ENCODE peak calls at places on chromosomes 12 and 14, in eight cellular contexts. One of them, this sample, is unnamed.

GRCh38 chr12:82176016-82176415 is 182.2 kb downstream of the CCDC59 start:
- DNase-seq in T-helper 1 cell: no peak
- DNase-seq in HEK293T: no peak
- DNase-seq in nephron progenitor cell: no peak
- DNase-seq in T-helper 2 cell: no peak
- DNase-seq in germinal center: no peak
- DNase-seq in HT1080: no peak
- DNase-seq in left cardiac atrium: no peak
- DNase-seq in this sample: no peak

GRCh38 chr14:63745858-63746425 is 18.1 kb upstream of the SGPP1 start:
- DNase-seq in T-helper 1 cell: no peak
- DNase-seq in HEK293T: no peak
- DNase-seq in nephron progenitor cell: no peak
- DNase-seq in T-helper 2 cell: no peak
- DNase-seq in germinal center: peak
- DNase-seq in HT1080: no peak
- DNase-seq in left cardiac atrium: no peak
- DNase-seq in this sample: no peak

GRCh38 chr12:47946413-47947107 is 16.8 kb upstream of the TMEM106C start:
- DNase-seq in T-helper 1 cell: no peak
- DNase-seq in HEK293T: no peak
- DNase-seq in nephron progenitor cell: no peak
- DNase-seq in T-helper 2 cell: no peak
- DNase-seq in germinal center: no peak
- DNase-seq in HT1080: peak
- DNase-seq in left cardiac atrium: no peak
- DNase-seq in this sample: no peak

GRCh38 chr12:48930475-48930874 is 5.2 kb upstream of the FKBP11 start:
- DNase-seq in T-helper 1 cell: no peak
- DNase-seq in HEK293T: no peak
- DNase-seq in nephron progenitor cell: no peak
- DNase-seq in T-helper 2 cell: no peak
- DNase-seq in germinal center: no peak
- DNase-seq in HT1080: no peak
- DNase-seq in left cardiac atrium: no peak
- DNase-seq in this sample: no peak

GRCh38 chr14:91377700-91378652 is 39.6 kb downstream of the CCDC88C start:
- DNase-seq in T-helper 1 cell: no peak
- DNase-seq in HEK293T: no peak
- DNase-seq in nephron progenitor cell: no peak
- DNase-seq in T-helper 2 cell: no peak
- DNase-seq in germinal center: no peak
- DNase-seq in HT1080: peak
- DNase-seq in left cardiac atrium: no peak
- DNase-seq in this sample: no peak

GRCh38 chr12:132505105-132505851 is 15.3 kb downstream of the FBRSL1 start:
- DNase-seq in T-helper 1 cell: no peak
- DNase-seq in HEK293T: no peak
- DNase-seq in nephron progenitor cell: no peak
- DNase-seq in T-helper 2 cell: no peak
- DNase-seq in germinal center: no peak
- DNase-seq in HT1080: no peak
- DNase-seq in left cardiac atrium: no peak
- DNase-seq in this sample: no peak

GRCh38 chr12:49537709-49538601 is 875 bp upstream of the KCNH3 start:
- DNase-seq in T-helper 1 cell: no peak
- DNase-seq in HEK293T: no peak
- DNase-seq in nephron progenitor cell: peak
- DNase-seq in T-helper 2 cell: no peak
- DNase-seq in germinal center: peak
- DNase-seq in HT1080: no peak
- DNase-seq in left cardiac atrium: no peak
- DNase-seq in this sample: no peak

GRCh38 chr12:113997365-113997764 is 31.2 kb upstream of the RBM19 start:
- DNase-seq in T-helper 1 cell: no peak
- DNase-seq in HEK293T: no peak
- DNase-seq in nephron progenitor cell: no peak
- DNase-seq in T-helper 2 cell: no peak
- DNase-seq in germinal center: no peak
- DNase-seq in HT1080: no peak
- DNase-seq in left cardiac atrium: no peak
- DNase-seq in this sample: no peak

GRCh38 chr14:77219591-77219990 is 38.0 kb downstream of the TMEM63C start:
- DNase-seq in T-helper 1 cell: no peak
- DNase-seq in HEK293T: no peak
- DNase-seq in nephron progenitor cell: no peak
- DNase-seq in T-helper 2 cell: no peak
- DNase-seq in germinal center: no peak
- DNase-seq in HT1080: no peak
- DNase-seq in left cardiac atrium: no peak
- DNase-seq in this sample: no peak

GRCh38 chr12:52518574-52519469 is 1.4 kb downstream of the KRT5 start:
- DNase-seq in T-helper 1 cell: no peak
- DNase-seq in HEK293T: no peak
- DNase-seq in nephron progenitor cell: no peak
- DNase-seq in T-helper 2 cell: no peak
- DNase-seq in germinal center: no peak
- DNase-seq in HT1080: no peak
- DNase-seq in left cardiac atrium: no peak
- DNase-seq in this sample: no peak

GRCh38 chr12:6863033-6863432 is 4.3 kb upstream of the TPI1 start:
- DNase-seq in T-helper 1 cell: no peak
- DNase-seq in HEK293T: no peak
- DNase-seq in nephron progenitor cell: no peak
- DNase-seq in T-helper 2 cell: no peak
- DNase-seq in germinal center: no peak
- DNase-seq in HT1080: no peak
- DNase-seq in left cardiac atrium: no peak
- DNase-seq in this sample: no peak

GRCh38 chr14:61281186-61281676 is at the start of gene TMEM30B:
- DNase-seq in T-helper 1 cell: no peak
- DNase-seq in HEK293T: no peak
- DNase-seq in nephron progenitor cell: no peak
- DNase-seq in T-helper 2 cell: no peak
- DNase-seq in germinal center: no peak
- DNase-seq in HT1080: no peak
- DNase-seq in left cardiac atrium: peak
- DNase-seq in this sample: peak

GRCh38 chr12:48810817-48811453 is 7.4 kb upstream of the CACNB3 start:
- DNase-seq in T-helper 1 cell: no peak
- DNase-seq in HEK293T: no peak
- DNase-seq in nephron progenitor cell: no peak
- DNase-seq in T-helper 2 cell: no peak
- DNase-seq in germinal center: no peak
- DNase-seq in HT1080: peak
- DNase-seq in left cardiac atrium: no peak
- DNase-seq in this sample: no peak

GRCh38 chr12:112370156-112370555 is 12.1 kb downstream of the HECTD4 start:
- DNase-seq in T-helper 1 cell: no peak
- DNase-seq in HEK293T: no peak
- DNase-seq in nephron progenitor cell: no peak
- DNase-seq in T-helper 2 cell: no peak
- DNase-seq in germinal center: no peak
- DNase-seq in HT1080: no peak
- DNase-seq in left cardiac atrium: no peak
- DNase-seq in this sample: no peak

GRCh38 chr12:121805171-121805687 is 1.4 kb downstream of the SETD1B start:
- DNase-seq in T-helper 1 cell: no peak
- DNase-seq in HEK293T: no peak
- DNase-seq in nephron progenitor cell: peak
- DNase-seq in T-helper 2 cell: no peak
- DNase-seq in germinal center: no peak
- DNase-seq in HT1080: no peak
- DNase-seq in left cardiac atrium: peak
- DNase-seq in this sample: peak

GRCh38 chr12:110249716-110250225 is 31.3 kb upstream of the ATP2A2 start:
- DNase-seq in T-helper 1 cell: no peak
- DNase-seq in HEK293T: no peak
- DNase-seq in nephron progenitor cell: no peak
- DNase-seq in T-helper 2 cell: no peak
- DNase-seq in germinal center: no peak
- DNase-seq in HT1080: no peak
- DNase-seq in left cardiac atrium: peak
- DNase-seq in this sample: no peak

GRCh38 chr12:104707179-104707578 is 250.4 kb downstream of the CHST11 start:
- DNase-seq in T-helper 1 cell: no peak
- DNase-seq in HEK293T: no peak
- DNase-seq in nephron progenitor cell: no peak
- DNase-seq in T-helper 2 cell: no peak
- DNase-seq in germinal center: no peak
- DNase-seq in HT1080: no peak
- DNase-seq in left cardiac atrium: no peak
- DNase-seq in this sample: no peak

GRCh38 chr12:7091660-7092228 is 501 bp downstream of the C1R start:
- DNase-seq in T-helper 1 cell: no peak
- DNase-seq in HEK293T: no peak
- DNase-seq in nephron progenitor cell: no peak
- DNase-seq in T-helper 2 cell: no peak
- DNase-seq in germinal center: no peak
- DNase-seq in HT1080: no peak
- DNase-seq in left cardiac atrium: peak
- DNase-seq in this sample: no peak

GRCh38 chr14:77760381-77761204 is at the start of gene SNW1:
- DNase-seq in T-helper 1 cell: peak
- DNase-seq in HEK293T: peak
- DNase-seq in nephron progenitor cell: peak
- DNase-seq in T-helper 2 cell: peak
- DNase-seq in germinal center: peak
- DNase-seq in HT1080: peak
- DNase-seq in left cardiac atrium: peak
- DNase-seq in this sample: peak

GRCh38 chr12:115423546-115423987 is 739.6 kb upstream of the TBX3 start:
- DNase-seq in T-helper 1 cell: no peak
- DNase-seq in HEK293T: no peak
- DNase-seq in nephron progenitor cell: no peak
- DNase-seq in T-helper 2 cell: no peak
- DNase-seq in germinal center: no peak
- DNase-seq in HT1080: no peak
- DNase-seq in left cardiac atrium: no peak
- DNase-seq in this sample: no peak

GRCh38 chr12:110742718-110743570 is at the start of gene PPP1CC:
- DNase-seq in T-helper 1 cell: peak
- DNase-seq in HEK293T: peak
- DNase-seq in nephron progenitor cell: peak
- DNase-seq in T-helper 2 cell: peak
- DNase-seq in germinal center: peak
- DNase-seq in HT1080: peak
- DNase-seq in left cardiac atrium: peak
- DNase-seq in this sample: peak

GRCh38 chr12:41979574-41979973 is 165.1 kb downstream of the GXYLT1 start:
- DNase-seq in T-helper 1 cell: no peak
- DNase-seq in HEK293T: no peak
- DNase-seq in nephron progenitor cell: no peak
- DNase-seq in T-helper 2 cell: no peak
- DNase-seq in germinal center: no peak
- DNase-seq in HT1080: no peak
- DNase-seq in left cardiac atrium: no peak
- DNase-seq in this sample: no peak

GRCh38 chr12:11500222-11500860 is 105.0 kb upstream of the PRB2 start:
- DNase-seq in T-helper 1 cell: peak
- DNase-seq in HEK293T: peak
- DNase-seq in nephron progenitor cell: peak
- DNase-seq in T-helper 2 cell: peak
- DNase-seq in germinal center: peak
- DNase-seq in HT1080: peak
- DNase-seq in left cardiac atrium: peak
- DNase-seq in this sample: peak

GRCh38 chr14:101058571-101058970 is 155.0 kb upstream of the RTL1 start:
- DNase-seq in T-helper 1 cell: no peak
- DNase-seq in HEK293T: no peak
- DNase-seq in nephron progenitor cell: no peak
- DNase-seq in T-helper 2 cell: no peak
- DNase-seq in germinal center: no peak
- DNase-seq in HT1080: peak
- DNase-seq in left cardiac atrium: no peak
- DNase-seq in this sample: no peak

GRCh38 chr14:73097421-73097820 is 38.9 kb upstream of the PSEN1 start:
- DNase-seq in T-helper 1 cell: no peak
- DNase-seq in HEK293T: no peak
- DNase-seq in nephron progenitor cell: no peak
- DNase-seq in T-helper 2 cell: no peak
- DNase-seq in germinal center: no peak
- DNase-seq in HT1080: no peak
- DNase-seq in left cardiac atrium: no peak
- DNase-seq in this sample: no peak

GRCh38 chr14:60905930-60906329 is 74.9 kb downstream of the TRMT5 start:
- DNase-seq in T-helper 1 cell: no peak
- DNase-seq in HEK293T: no peak
- DNase-seq in nephron progenitor cell: no peak
- DNase-seq in T-helper 2 cell: no peak
- DNase-seq in germinal center: no peak
- DNase-seq in HT1080: peak
- DNase-seq in left cardiac atrium: no peak
- DNase-seq in this sample: no peak

This sample was measured in T47D.